ENCODE peak calls at places on chromosomes 7 and 10, in nine cellular contexts. Y, U, B, L, S, N, G, F and A are unnamed samples.

GRCh38 chr7:2123916-2124315 is 108.8 kb downstream of the MAD1L1 start:
- DNase-seq in Y (no peak), U (no peak), B (no peak), L (no peak), S (no peak), N (no peak), G (no peak), F (no peak), A (no peak)

GRCh38 chr10:501596-501995 is 187.9 kb downstream of the DIP2C start:
- DNase-seq in Y (peak; percentile 51), U (no peak), B (peak; percentile 61), L (peak; percentile 38), S (no peak), N (no peak), G (peak; percentile 51), F (peak; percentile 14), A (no peak)

GRCh38 chr10:58696736-58697135 is 184.1 kb downstream of the BICC1 start:
- DNase-seq in Y (no peak), U (no peak), B (no peak), L (no peak), S (peak; percentile 59), N (no peak), G (no peak), F (no peak), A (no peak)

GRCh38 chr7:110534241-110534931 is 556.5 kb upstream of the LRRN3 start:
- DNase-seq in Y (no peak), U (no peak), B (no peak), L (no peak), S (peak; percentile 43), N (peak; percentile 51), G (no peak), F (no peak), A (no peak)

GRCh38 chr7:150940446-150941102 is 37.5 kb downstream of the KCNH2 start:
- DNase-seq in Y (no peak), U (no peak), B (peak; percentile 24), L (no peak), S (no peak), N (no peak), G (peak; percentile 41), F (no peak), A (no peak)

GRCh38 chr10:118412918-118413317 is 70.8 kb upstream of the FAM204A start:
- DNase-seq in Y (no peak), U (no peak), B (no peak), L (no peak), S (no peak), N (no peak), G (no peak), F (no peak), A (no peak)

GRCh38 chr10:109287858-109288257 is 635.5 kb downstream of the XPNPEP1 start:
- DNase-seq in Y (no peak), U (no peak), B (no peak), L (no peak), S (no peak), N (no peak), G (no peak), F (no peak), A (no peak)

GRCh38 chr10:98150544-98150943 is 16.1 kb downstream of the R3HCC1L start:
- DNase-seq in Y (no peak), U (no peak), B (no peak), L (no peak), S (peak; percentile 69), N (peak; percentile 85), G (no peak), F (no peak), A (no peak)

GRCh38 chr10:28991326-28991725 is 297.5 kb upstream of the LYZL1 start:
- DNase-seq in Y (peak; percentile 58), U (no peak), B (no peak), L (no peak), S (peak; percentile 95), N (peak; percentile 63), G (no peak), F (no peak), A (no peak)

GRCh38 chr10:114266521-114266920 is 27.5 kb downstream of the VWA2 start:
- DNase-seq in Y (peak; percentile 66), U (no peak), B (no peak), L (no peak), S (peak; percentile 88), N (peak; percentile 51), G (no peak), F (no peak), A (no peak)

GRCh38 chr7:120733835-120734234 is 124.1 kb downstream of the TSPAN12 start:
- DNase-seq in Y (no peak), U (no peak), B (no peak), L (no peak), S (no peak), N (no peak), G (no peak), F (no peak), A (no peak)

GRCh38 chr10:5265139-5265538 is 68.5 kb downstream of the AKR1C4 start:
- DNase-seq in Y (no peak), U (no peak), B (no peak), L (no peak), S (no peak), N (no peak), G (no peak), F (no peak), A (no peak)

DNA sequence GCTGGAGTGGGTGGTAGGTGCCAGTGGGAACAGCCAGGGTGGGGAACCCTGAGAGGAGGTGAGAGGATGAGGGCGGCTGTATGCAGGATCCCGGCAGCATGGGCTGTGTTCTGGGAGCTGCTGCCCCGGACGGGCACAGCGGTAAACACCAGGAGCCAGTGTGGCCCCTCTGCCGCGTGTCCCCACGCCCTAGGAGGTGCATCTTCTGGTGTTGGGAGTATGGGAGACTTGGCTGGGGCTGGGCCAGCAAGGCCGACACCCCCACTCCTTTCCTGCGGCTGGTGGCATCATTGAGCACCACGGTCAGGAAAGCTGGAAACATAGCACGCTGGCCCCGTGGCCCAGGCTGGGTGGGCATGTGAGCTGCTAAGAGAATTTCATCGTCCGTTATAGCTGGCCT is 24.4 kb upstream of the JAKMIP3 start:
- DNase-seq in Y (no peak), U (no peak), B (no peak), L (peak; percentile 22), S (no peak), N (no peak), G (no peak), F (no peak), A (no peak)
- H3K27me3 ChIP-seq in Y (peaks cover 39% of the 10 kb centered on the region), U (peaks cover 3% of the 10 kb centered on the region), B (no peaks in the 10 kb centered on the region), L (no peaks in the 10 kb centered on the region), S (peaks cover 11% of the 10 kb centered on the region), N (peaks cover 25% of the 10 kb centered on the region), G (peaks cover 72% of the 10 kb centered on the region), F (no peaks in the 10 kb centered on the region), A (no peaks in the 10 kb centered on the region)

DNA sequence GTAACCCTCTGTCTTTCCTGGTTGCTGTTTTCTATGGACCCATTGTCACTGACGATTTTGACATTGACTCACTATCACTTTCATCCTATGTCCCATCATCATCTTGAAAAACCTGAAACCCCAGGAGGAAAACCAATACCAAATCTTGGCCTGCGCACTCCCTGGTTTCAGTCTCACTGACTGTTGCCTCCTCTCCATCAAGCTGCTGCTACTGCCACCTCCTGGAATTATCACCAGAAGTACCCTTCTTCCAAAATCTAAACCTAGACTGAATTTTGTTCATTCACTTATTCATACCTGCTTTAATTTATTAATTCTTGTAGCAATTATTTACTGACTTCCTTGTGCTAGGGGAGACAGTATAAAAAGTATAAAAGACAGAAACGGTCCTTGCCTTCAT is 44.5 kb upstream of the ACBD5 start:
- DNase-seq in Y (no peak), U (peak; percentile 29), B (no peak), L (no peak), S (no peak), N (no peak), G (no peak), F (no peak), A (no peak)
- TF ChIP-seq CTCF in Y (no peak), U (peak; percentile 57), B (no peak), L (peak; percentile 30), S (peak; percentile 28), N (peak; percentile 23), G (peak; percentile 36), F (no peak), A (no peak)

GRCh38 chr10:17023386-17024298 is 106.0 kb downstream of the CUBN start:
- DNase-seq in Y (peak; percentile 86), U (peak; percentile 37), B (peak; percentile 89), L (no peak), S (peak; percentile 100), N (peak; percentile 99), G (no peak), F (peak; percentile 68), A (no peak)

GRCh38 chr10:17022399-17022798 is 107.2 kb downstream of the CUBN start:
- DNase-seq in Y (no peak), U (peak; percentile 44), B (no peak), L (no peak), S (no peak), N (no peak), G (no peak), F (peak; percentile 49), A (no peak)

GRCh38 chr10:17021661-17022060 is 108.0 kb downstream of the CUBN start:
- DNase-seq in Y (no peak), U (no peak), B (no peak), L (no peak), S (peak; percentile 28), N (no peak), G (no peak), F (no peak), A (no peak)

GRCh38 chr10:17024461-17024860 is 105.2 kb downstream of the CUBN start:
- DNase-seq in Y (no peak), U (no peak), B (no peak), L (no peak), S (no peak), N (no peak), G (no peak), F (no peak), A (no peak)

GRCh38 chr10:17022898-17023297 is 106.7 kb downstream of the CUBN start:
- DNase-seq in Y (no peak), U (no peak), B (no peak), L (no peak), S (peak; percentile 45), N (no peak), G (no peak), F (no peak), A (no peak)
- H3K27ac ChIP-seq in Y (peak overlapping the region; percentile 52), U (no peak overlapping the region), B (peak overlapping the region; percentile 62), L (no peak overlapping the region), S (peak overlapping the region; percentile 94), N (peak overlapping the region; percentile 98), G (peak overlapping the region; percentile 79), F (peak overlapping the region; percentile 61), A (no peak overlapping the region)

GRCh38 chr7:139487366-139488080 is 4.0 kb upstream of the KLRG2 start:
- DNase-seq in Y (no peak), U (no peak), B (no peak), L (no peak), S (no peak), N (no peak), G (no peak), F (no peak), A (no peak)

GRCh38 chr7:139479620-139480019 is 3.9 kb downstream of the KLRG2 start:
- DNase-seq in Y (no peak), U (no peak), B (no peak), L (no peak), S (no peak), N (no peak), G (no peak), F (no peak), A (no peak)

GRCh38 chr7:139481364-139481763 is 2.1 kb downstream of the KLRG2 start:
- DNase-seq in Y (no peak), U (peak; percentile 47), B (no peak), L (no peak), S (no peak), N (no peak), G (no peak), F (no peak), A (no peak)

GRCh38 chr7:139482122-139482521 is 1.4 kb downstream of the KLRG2 start:
- DNase-seq in Y (no peak), U (no peak), B (no peak), L (no peak), S (no peak), N (no peak), G (no peak), F (no peak), A (no peak)

GRCh38 chr7:139482662-139483466 is 609 bp downstream of the KLRG2 start:
- DNase-seq in Y (no peak), U (peak; percentile 53), B (no peak), L (no peak), S (peak; percentile 18), N (no peak), G (peak; percentile 69), F (no peak), A (no peak)
- H3K27me3 ChIP-seq in Y (peaks cover 22% of the 10 kb centered on the region), U (no peaks in the 10 kb centered on the region), B (peaks cover 17% of the 10 kb centered on the region), L (no peaks in the 10 kb centered on the region), S (peaks cover 29% of the 10 kb centered on the region), N (peaks cover 29% of the 10 kb centered on the region), G (peaks cover 29% of the 10 kb centered on the region), F (peaks cover 7% of the 10 kb centered on the region), A (peaks cover 18% of the 10 kb centered on the region)